ENCODE peak calls at places on chromosomes 6 and 20, in six cellular contexts. C, X, I, W, R and N are unnamed samples.

GRCh38 chr20:2118783-2119182 is 17.2 kb downstream of the STK35 start:
- DNase-seq in C (no peak), X (no peak), I (no peak), W (no peak), R (peak), N (peak)

GRCh38 chr6:113860165-113860955 is 3.2 kb downstream of the MARCKS start:
- DNase-seq in C (no peak), X (no peak), I (no peak), W (no peak), R (peak), N (peak)

GRCh38 chr6:11711644-11711993 is 67.0 kb downstream of the ADTRP start:
- DNase-seq in C (peak), X (no peak), I (peak), W (no peak), R (no peak), N (no peak)

GRCh38 chr20:10521068-10521834 is 86.1 kb downstream of the SLX4IP start:
- DNase-seq in C (no peak), X (no peak), I (no peak), W (peak), R (peak), N (no peak)

GRCh38 chr6:168499045-168499650 is 58.2 kb downstream of the SMOC2 start:
- DNase-seq in C (no peak), X (no peak), I (no peak), W (no peak), R (no peak), N (peak)

GRCh38 chr20:49891486-49891885 is 23.8 kb downstream of the SPATA2 start:
- DNase-seq in C (no peak), X (no peak), I (no peak), W (no peak), R (no peak), N (no peak)

GRCh38 chr20:25223179-25223661 is 24.7 kb upstream of the PYGB start:
- DNase-seq in C (no peak), X (peak), I (peak), W (no peak), R (peak), N (peak)

GRCh38 chr20:36182604-36183154 is 28.1 kb downstream of the EPB41L1 start:
- DNase-seq in C (no peak), X (no peak), I (no peak), W (no peak), R (no peak), N (no peak)

GRCh38 chr6:125102901-125103300 is 50.7 kb upstream of the TPD52L1 start:
- DNase-seq in C (no peak), X (peak), I (peak), W (no peak), R (peak), N (peak)

GRCh38 chr6:82185948-82186347 is 61.6 kb downstream of the IBTK start:
- DNase-seq in C (no peak), X (no peak), I (peak), W (no peak), R (no peak), N (no peak)

GRCh38 chr20:39885975-39886649 is 802.9 kb downstream of the MAFB start:
- DNase-seq in C (peak), X (no peak), I (peak), W (peak), R (peak), N (peak)

GRCh38 chr6:67634199-67634598 is 1000.9 kb upstream of the ADGRB3 start:
- DNase-seq in C (no peak), X (no peak), I (no peak), W (no peak), R (no peak), N (no peak)

GRCh38 chr6:140311146-140311545 is 936.7 kb upstream of the CITED2 start:
- DNase-seq in C (no peak), X (no peak), I (no peak), W (peak), R (no peak), N (no peak)

GRCh38 chr6:100267002-100267401 is 197.7 kb downstream of the SIM1 start:
- DNase-seq in C (no peak), X (no peak), I (no peak), W (no peak), R (no peak), N (no peak)

GRCh38 chr6:35310265-35310831 is 12.7 kb downstream of the DEF6 start:
- DNase-seq in C (peak), X (no peak), I (no peak), W (no peak), R (no peak), N (peak)

GRCh38 chr6:80639243-80639642 is 532.8 kb downstream of the BCKDHB start:
- DNase-seq in C (no peak), X (no peak), I (no peak), W (no peak), R (no peak), N (no peak)

GRCh38 chr20:60066438-60066823 is 108.2 kb downstream of the CDH26 start:
- DNase-seq in C (no peak), X (no peak), I (no peak), W (no peak), R (no peak), N (no peak)

GRCh38 chr6:49979584-49979983 is 10.2 kb upstream of the DEFB113 start:
- DNase-seq in C (no peak), X (no peak), I (no peak), W (no peak), R (no peak), N (no peak)